ENCODE peak calls at places on chromosomes 11 and 22, in six cellular contexts. G, D, P, L, J and O are unnamed samples.

GRCh38 chr11:116702772-116703360 is 69.9 kb downstream of the BUD13 start:
- DNase-seq in J (no peak), D (no peak), P (no peak), L (no peak), G (peak; percentile 46), O (no peak)

GRCh38 chr11:122105009-122105828 is 10.8 kb downstream of the BLID start:
- DNase-seq in G (no peak), D (no peak), P (peak; percentile 24), L (no peak), J (no peak), O (no peak)

GRCh38 chr11:19441752-19442553 is 201.2 kb upstream of the E2F8 start:
- DNase-seq in J (peak; percentile 49), D (peak; percentile 45), L (peak; percentile 42), P (no peak), G (peak; percentile 66), O (no peak)

GRCh38 chr11:103484545-103484944 is 375.3 kb downstream of the DYNC2H1 start:
- DNase-seq in J (no peak), L (no peak), D (no peak), G (no peak), P (no peak), O (no peak)

GRCh38 chr11:119368121-119369034 is 13.1 kb downstream of the USP2 start:
- DNase-seq in D (peak; percentile 69), G (peak; percentile 71), P (peak; percentile 52), L (no peak), J (no peak), O (peak; percentile 83)

GRCh38 chr11:69307871-69308381 is 14.0 kb downstream of the MYEOV start:
- DNase-seq in J (no peak), P (no peak), L (no peak), D (no peak), G (no peak), O (no peak)

GRCh38 chr11:107592256-107592655 is 1.3 kb downstream of the ELMOD1 start:
- DNase-seq in P (no peak), D (no peak), L (no peak), G (no peak), J (no peak), O (no peak)

GRCh38 chr11:3984896-3985295 is 109.7 kb upstream of the RRM1 start:
- DNase-seq in G (no peak), P (peak; percentile 76), J (peak; percentile 50), D (no peak), L (peak; percentile 20), O (peak; percentile 17)

GRCh38 chr11:70853103-70853830 is 399.1 kb downstream of the SHANK2 start:
- DNase-seq in J (no peak), G (no peak), P (no peak), L (no peak), D (no peak), O (no peak)

GRCh38 chr11:102933627-102934026 is 21.9 kb downstream of the MMP13 start:
- DNase-seq in D (no peak), L (no peak), J (no peak), G (no peak), P (no peak), O (no peak)

GRCh38 chr11:59117774-59118173 is 10.7 kb downstream of the FAM111B start:
- DNase-seq in L (no peak), P (no peak), D (no peak), G (no peak), J (no peak), O (no peak)

GRCh38 chr11:112355726-112356125 is 95.1 kb upstream of the PLET1 start:
- DNase-seq in G (peak; percentile 73), P (peak; percentile 51), L (peak; percentile 39), J (no peak), D (no peak), O (peak; percentile 31)
- TF ChIP-seq CTCF in G (peak; percentile 79), P (peak; percentile 22), L (peak; percentile 53), J (peak; percentile 41), D (no peak), O (peak; percentile 56)

GRCh38 chr11:17366491-17366890 is 14.9 kb downstream of the NCR3LG1 start:
- DNase-seq in J (no peak), L (no peak), G (no peak), P (no peak), D (no peak), O (no peak)

GRCh38 chr11:17369094-17369493 is 17.5 kb downstream of the NCR3LG1 start:
- DNase-seq in P (no peak), D (no peak), G (no peak), L (no peak), J (no peak), O (no peak)

GRCh38 chr11:17368551-17368950 is 17.0 kb downstream of the NCR3LG1 start:
- DNase-seq in L (no peak), J (no peak), P (no peak), D (no peak), G (no peak), O (no peak)

GRCh38 chr11:17371614-17372013 is 16.8 kb downstream of the KCNJ11 start:
- DNase-seq in P (peak; percentile 33), D (no peak), J (peak; percentile 57), L (peak; percentile 25), G (no peak), O (no peak)

DNA sequence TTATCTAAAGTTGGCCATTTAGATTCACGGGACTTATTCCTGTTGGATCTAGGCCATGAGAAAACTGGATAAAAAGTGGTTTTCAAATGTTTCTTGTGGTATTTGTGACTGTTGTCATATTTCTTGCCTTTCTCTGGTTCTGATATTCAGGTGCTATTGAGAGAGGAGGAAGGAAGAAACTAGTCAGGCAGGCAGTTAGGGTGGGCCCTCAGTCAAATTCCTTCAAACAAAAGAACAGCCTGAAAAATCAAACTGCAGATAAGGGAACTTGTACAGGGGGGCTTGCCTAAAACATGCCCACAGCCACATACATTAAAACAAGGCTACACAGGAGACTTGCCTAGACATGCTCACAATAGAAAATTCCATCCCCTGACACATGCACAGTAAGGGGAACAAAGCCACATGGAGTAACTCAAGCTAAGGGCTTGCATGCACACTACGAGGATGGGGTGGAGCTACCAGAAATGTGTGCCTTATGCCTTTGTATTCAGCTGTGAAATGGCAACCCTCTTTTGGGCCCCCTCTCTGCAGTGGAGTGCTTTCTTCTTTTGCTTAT is 18.2 kb downstream of the NCR3LG1 start:
- DNase-seq in J (no peak), D (no peak), P (no peak), L (no peak), G (no peak), O (no peak)
- H3K9me3 ChIP-seq in J (peaks cover 39% of the 10 kb centered on the region), D (peaks cover 58% of the 10 kb centered on the region), P (peaks cover 16% of the 10 kb centered on the region), L (no peaks in the 10 kb centered on the region), G (no peaks in the 10 kb centered on the region), O (peaks cover 44% of the 10 kb centered on the region)

GRCh38 chr11:72222106-72222891 is 2.3 kb upstream of the INPPL1 start:
- DNase-seq in D (no peak), J (peak; percentile 22), P (peak; percentile 18), L (peak; percentile 59), G (no peak), O (no peak)

GRCh38 chr11:72224587-72225410 is at the start of gene INPPL1:
- DNase-seq in J (peak; percentile 58), L (peak; percentile 81), G (peak; percentile 63), P (peak; percentile 85), D (peak; percentile 72), O (no peak)

GRCh38 chr11:72221386-72221785 is 3.2 kb upstream of the INPPL1 start:
- DNase-seq in D (no peak), J (peak; percentile 65), P (no peak), G (no peak), L (no peak), O (no peak)

GRCh38 chr11:72223615-72224586 is 666 bp upstream of the INPPL1 start:
- DNase-seq in P (peak; percentile 57), D (peak; percentile 80), J (peak; percentile 57), L (peak; percentile 84), G (peak; percentile 74), O (peak; percentile 73)

DNA sequence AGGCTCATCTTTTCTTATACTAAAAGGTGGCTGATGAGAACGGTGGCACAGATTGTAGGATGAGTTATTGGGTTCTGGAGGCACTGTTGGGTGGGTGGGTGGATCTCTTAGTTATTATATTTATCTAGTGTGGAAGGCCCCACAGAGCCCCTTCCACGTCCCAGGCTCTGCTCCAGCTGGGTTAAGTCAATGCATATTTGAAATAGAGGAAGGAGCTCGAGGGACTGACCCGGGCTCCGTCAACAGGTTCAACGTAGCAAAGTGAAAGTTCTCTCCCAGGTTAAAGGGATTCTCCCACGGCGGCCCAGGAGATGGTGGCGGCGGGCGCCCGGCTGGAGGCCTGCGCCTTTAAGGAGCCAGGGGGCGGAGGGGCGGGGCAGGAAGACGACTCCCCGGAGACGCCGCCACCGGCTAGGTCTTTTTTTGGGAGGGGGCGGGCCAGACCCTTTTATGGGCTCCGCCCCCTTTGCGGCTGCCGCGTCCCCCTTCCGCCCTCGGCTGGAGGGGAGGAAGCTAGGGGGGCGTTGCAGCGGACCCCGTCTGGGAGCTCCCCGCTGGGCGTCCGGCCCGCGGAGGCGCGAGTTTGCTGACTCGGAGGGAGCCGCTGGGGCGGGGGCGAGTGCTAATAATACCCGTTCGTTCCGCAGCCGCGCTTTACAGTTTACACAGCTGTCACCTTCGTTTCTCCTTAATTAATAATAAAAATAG is 1.5 kb upstream of the INPPL1 start:
- DNase-seq in G (peak; percentile 93), J (peak; percentile 99), L (peak; percentile 98), P (peak; percentile 96), D (peak; percentile 96), O (peak; percentile 96)
- TF ChIP-seq CTCF in G (no peak), J (peak; percentile 20), L (peak; percentile 33), P (peak; percentile 6), D (no peak), O (no peak)

GRCh38 chr11:76814414-76814813 is 31.3 kb downstream of the TSKU start:
- DNase-seq in D (no peak), G (no peak), J (no peak), L (no peak), P (no peak), O (no peak)
- H3K9me3 ChIP-seq in D (peaks cover 36% of the 10 kb centered on the region), G (peaks cover 6% of the 10 kb centered on the region), J (peaks cover 21% of the 10 kb centered on the region), L (no peaks in the 10 kb centered on the region), P (peaks cover 18% of the 10 kb centered on the region), O (peaks cover 25% of the 10 kb centered on the region)

GRCh38 chr11:45932217-45932616 is 9.8 kb downstream of the LARGE2 start:
- DNase-seq in J (no peak), G (no peak), L (no peak), P (no peak), D (no peak), O (no peak)

GRCh38 chr11:45930951-45931563 is 8.6 kb downstream of the LARGE2 start:
- DNase-seq in L (no peak), J (no peak), D (no peak), G (no peak), P (no peak), O (no peak)

GRCh38 chr11:45930031-45930794 is 7.8 kb downstream of the LARGE2 start:
- DNase-seq in J (peak; percentile 96), D (peak; percentile 48), L (no peak), G (peak; percentile 66), P (no peak), O (no peak)

GRCh38 chr11:45933131-45933821 is 10.8 kb downstream of the LARGE2 start:
- DNase-seq in G (no peak), J (peak; percentile 89), D (no peak), P (no peak), L (no peak), O (no peak)

DNA sequence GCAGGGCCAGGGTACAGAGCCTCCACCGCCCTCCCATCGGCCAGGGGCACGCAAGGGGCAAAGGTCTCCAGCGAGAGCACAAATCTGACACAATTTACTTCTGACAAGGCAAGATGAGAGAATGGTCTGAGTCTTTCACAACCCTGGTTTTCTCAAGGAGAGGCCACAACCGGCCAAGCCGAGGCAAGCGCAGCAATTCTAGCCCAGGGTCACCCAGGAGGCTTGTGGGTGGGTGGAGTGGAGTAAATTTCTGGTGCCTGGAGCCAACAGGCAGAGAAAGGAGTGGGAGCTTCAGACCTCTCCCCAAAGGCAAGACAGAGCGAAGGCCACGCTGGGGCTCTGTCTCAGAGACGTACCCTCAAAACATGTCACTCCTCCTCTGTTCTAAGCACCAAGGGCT is 9.3 kb downstream of the LARGE2 start:
- DNase-seq in L (no peak), D (no peak), J (no peak), G (no peak), P (no peak), O (no peak)
- TF ChIP-seq CTCF in L (no peak), D (no peak), J (no peak), G (no peak), P (no peak), O (no peak)

GRCh38 chr22:49326558-49326957 is 501.1 kb downstream of the BRD1 start:
- DNase-seq in L (no peak), G (no peak), D (no peak), J (no peak), P (no peak), O (no peak)
- H3K9me3 ChIP-seq in L (no peaks in the 10 kb centered on the region), G (no peaks in the 10 kb centered on the region), D (peaks cover 14% of the 10 kb centered on the region), J (peaks cover 5% of the 10 kb centered on the region), P (no peaks in the 10 kb centered on the region), O (peaks cover 5% of the 10 kb centered on the region)